ENCODE peak calls at places on chromosomes 1 and 21, in four cellular contexts. One of them, this sample, is unnamed.

GRCh38 chr1:63843884-63844283 is 70.1 kb downstream of the ROR1 start:
- DNase-seq in HL-60: no peak
- DNase-seq in GM12878: no peak
- DNase-seq in K562: no peak
- DNase-seq in this sample: no peak

GRCh38 chr1:48068216-48068615 is 71.0 kb upstream of the TRABD2B start:
- DNase-seq in GM12878: no peak
- DNase-seq in K562: no peak
- DNase-seq in HL-60: no peak
- DNase-seq in this sample: no peak

GRCh38 chr1:118338991-118339390 is 154.0 kb upstream of the SPAG17 start:
- DNase-seq in HL-60: no peak
- DNase-seq in GM12878: no peak
- DNase-seq in K562: no peak
- DNase-seq in this sample: no peak

GRCh38 chr1:28417441-28418277 is 48.1 kb downstream of the PHACTR4 start:
- DNase-seq in GM12878: no peak
- DNase-seq in K562: no peak
- DNase-seq in HL-60: peak
- DNase-seq in this sample: no peak

GRCh38 chr1:41768538-41768937 is 150.2 kb downstream of the HIVEP3 start:
- DNase-seq in K562: no peak
- DNase-seq in HL-60: peak
- DNase-seq in GM12878: no peak
- DNase-seq in this sample: no peak

GRCh38 chr1:34162852-34163766 is 1.9 kb downstream of the CSMD2 start:
- DNase-seq in K562: peak
- DNase-seq in HL-60: peak
- DNase-seq in GM12878: no peak
- DNase-seq in this sample: peak

GRCh38 chr1:185720633-185721272 is 13.4 kb upstream of the HMCN1 start:
- DNase-seq in GM12878: no peak
- DNase-seq in HL-60: no peak
- DNase-seq in K562: no peak
- DNase-seq in this sample: no peak

GRCh38 chr21:35090403-35090802 is 41.3 kb upstream of the RUNX1 start:
- DNase-seq in GM12878: no peak
- DNase-seq in HL-60: no peak
- DNase-seq in K562: no peak
- DNase-seq in this sample: no peak

GRCh38 chr1:29517251-29518080 is 281.1 kb downstream of the PTPRU start:
- DNase-seq in HL-60: no peak
- DNase-seq in K562: no peak
- DNase-seq in GM12878: no peak
- DNase-seq in this sample: no peak
- TF ChIP-seq SPI1 in HL-60: no peak
- TF ChIP-seq SPI1 in K562: no peak
- TF ChIP-seq SPI1 in GM12878: no peak
- TF ChIP-seq SPI1 in this sample: no peak

DNA sequence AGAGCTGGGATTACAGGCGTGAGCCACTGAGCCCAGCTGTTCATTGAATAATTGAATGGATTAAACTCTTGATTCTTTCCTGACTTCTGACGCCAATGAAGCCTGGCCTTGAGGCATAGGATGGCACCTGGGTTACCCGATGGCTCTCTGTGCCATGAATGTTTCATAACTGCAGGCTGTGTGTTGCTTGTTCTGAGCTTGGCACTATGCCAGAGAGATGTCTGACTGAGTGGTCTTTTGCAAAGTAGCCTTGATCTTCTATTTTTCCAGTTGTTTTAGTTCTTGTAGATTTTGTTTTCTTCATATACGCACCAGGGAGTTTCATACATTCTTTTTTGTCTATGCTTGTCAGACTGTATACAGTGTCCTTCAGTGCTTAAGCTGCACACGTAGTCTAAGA is 38.5 kb upstream of the AK4 start:
- DNase-seq in GM12878: no peak
- DNase-seq in K562: no peak
- DNase-seq in HL-60: no peak
- DNase-seq in this sample: no peak
- TF ChIP-seq POLR2AphosphoS5 in GM12878: no peak
- TF ChIP-seq POLR2AphosphoS5 in K562: no peak
- TF ChIP-seq POLR2AphosphoS5 in HL-60: no peak
- TF ChIP-seq POLR2AphosphoS5 in this sample: no peak

GRCh38 chr1:167631987-167632680 is 2.1 kb downstream of the RCSD1 start:
- DNase-seq in HL-60: peak
- DNase-seq in K562: no peak
- DNase-seq in GM12878: no peak
- DNase-seq in this sample: no peak
- TF ChIP-seq SPI1 in HL-60: no peak
- TF ChIP-seq SPI1 in K562: no peak
- TF ChIP-seq SPI1 in GM12878: no peak
- TF ChIP-seq SPI1 in this sample: peak

GRCh38 chr1:161480381-161481035 is 24.7 kb upstream of the FCGR2A start:
- DNase-seq in HL-60: no peak
- DNase-seq in K562: no peak
- DNase-seq in GM12878: no peak
- DNase-seq in this sample: no peak

GRCh38 chr1:161484613-161485012 is 20.6 kb upstream of the FCGR2A start:
- DNase-seq in GM12878: no peak
- DNase-seq in HL-60: peak
- DNase-seq in K562: peak
- DNase-seq in this sample: no peak

GRCh38 chr1:161482610-161483009 is 22.6 kb upstream of the FCGR2A start:
- DNase-seq in HL-60: no peak
- DNase-seq in K562: no peak
- DNase-seq in GM12878: no peak
- DNase-seq in this sample: no peak

GRCh38 chr1:161483361-161483760 is 21.9 kb upstream of the FCGR2A start:
- DNase-seq in HL-60: no peak
- DNase-seq in K562: peak
- DNase-seq in GM12878: no peak
- DNase-seq in this sample: no peak

GRCh38 chr1:161481624-161482392 is 23.4 kb upstream of the FCGR2A start:
- DNase-seq in HL-60: no peak
- DNase-seq in K562: no peak
- DNase-seq in GM12878: no peak
- DNase-seq in this sample: no peak
- TF ChIP-seq POLR2AphosphoS5 in HL-60: no peak
- TF ChIP-seq POLR2AphosphoS5 in K562: no peak
- TF ChIP-seq POLR2AphosphoS5 in GM12878: no peak
- TF ChIP-seq POLR2AphosphoS5 in this sample: no peak

DNA sequence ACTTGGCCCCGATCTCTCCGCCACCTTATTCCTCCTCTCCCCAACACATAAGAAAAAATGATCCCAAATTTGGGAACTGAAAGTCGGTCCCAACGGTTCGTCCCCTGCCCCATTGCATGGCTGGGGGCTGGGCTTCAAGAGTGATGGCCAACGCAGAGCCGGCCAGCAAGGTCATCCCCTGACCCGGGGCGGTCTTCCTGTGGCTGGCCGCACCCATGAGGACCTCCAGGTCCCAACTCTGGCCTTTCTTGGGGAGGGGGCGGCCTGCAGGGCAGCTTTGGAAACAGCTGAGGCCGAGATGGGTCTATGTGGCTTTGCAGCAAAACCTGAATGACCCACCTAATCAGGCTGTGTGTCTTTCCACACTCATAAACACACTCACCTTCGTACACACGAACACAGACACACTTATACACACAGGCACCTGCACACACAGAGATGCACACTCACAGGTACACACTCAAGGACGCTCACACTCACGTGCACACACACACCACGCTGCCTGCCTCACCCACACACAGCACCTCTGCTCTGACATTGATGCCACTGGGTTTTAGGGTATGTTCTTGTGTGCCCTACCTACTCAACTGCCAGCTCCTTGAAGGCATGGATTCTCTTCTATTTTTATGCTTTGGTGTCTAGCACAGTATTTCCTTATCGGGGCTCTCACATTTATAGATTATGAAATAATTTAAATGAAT is 562 bp downstream of the DYNLT5 start:
- DNase-seq in HL-60: no peak
- DNase-seq in GM12878: no peak
- DNase-seq in K562: no peak
- DNase-seq in this sample: no peak
- TF ChIP-seq SPI1 in HL-60: no peak
- TF ChIP-seq SPI1 in GM12878: no peak
- TF ChIP-seq SPI1 in K562: no peak
- TF ChIP-seq SPI1 in this sample: peak

GRCh38 chr1:215539803-215540575 is 27.1 kb upstream of the KCTD3 start:
- DNase-seq in GM12878: no peak
- DNase-seq in HL-60: no peak
- DNase-seq in K562: no peak
- DNase-seq in this sample: no peak
- TF ChIP-seq POLR2AphosphoS5 in GM12878: no peak
- TF ChIP-seq POLR2AphosphoS5 in HL-60: no peak
- TF ChIP-seq POLR2AphosphoS5 in K562: no peak
- TF ChIP-seq POLR2AphosphoS5 in this sample: no peak

GRCh38 chr1:237012361-237012760 is 8.1 kb upstream of the MT1HL1 start:
- DNase-seq in K562: no peak
- DNase-seq in HL-60: no peak
- DNase-seq in GM12878: no peak
- DNase-seq in this sample: no peak

GRCh38 chr1:237011432-237011831 is 7.2 kb upstream of the MT1HL1 start:
- DNase-seq in K562: no peak
- DNase-seq in HL-60: no peak
- DNase-seq in GM12878: no peak
- DNase-seq in this sample: no peak

GRCh38 chr1:237016626-237017025 is 12.4 kb upstream of the MT1HL1 start:
- DNase-seq in GM12878: no peak
- DNase-seq in K562: no peak
- DNase-seq in HL-60: no peak
- DNase-seq in this sample: no peak

GRCh38 chr1:237013608-237014007 is 9.4 kb upstream of the MT1HL1 start:
- DNase-seq in K562: no peak
- DNase-seq in GM12878: no peak
- DNase-seq in HL-60: no peak
- DNase-seq in this sample: no peak

DNA sequence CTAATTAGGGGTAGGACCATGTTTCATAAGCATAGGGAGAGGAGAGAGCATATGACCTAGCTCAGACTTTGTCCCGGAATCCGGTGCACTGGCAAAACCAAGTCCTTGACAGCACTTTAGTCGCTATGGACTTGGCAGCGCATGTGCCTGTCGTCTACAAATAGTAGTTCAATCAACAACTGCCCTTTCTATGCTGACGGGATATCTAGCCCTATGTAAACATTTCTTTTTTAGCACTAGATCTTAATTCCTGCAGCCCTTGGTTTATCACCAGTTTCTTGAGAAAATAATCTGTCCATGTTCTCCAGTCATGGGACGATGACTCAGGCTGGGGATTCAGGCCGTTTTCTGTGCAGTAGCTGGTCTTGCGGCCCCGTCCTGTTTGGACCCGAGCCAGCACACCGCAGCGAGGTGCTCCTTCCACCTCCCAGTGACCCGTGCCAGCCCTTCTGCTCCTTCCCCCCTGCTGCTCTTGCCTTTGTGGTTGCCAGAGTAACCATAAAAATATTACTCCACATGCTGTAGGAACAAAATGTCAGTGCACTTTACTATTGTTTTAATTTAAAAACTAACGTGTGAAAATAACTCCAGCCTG is 8.6 kb upstream of the MT1HL1 start:
- DNase-seq in HL-60: no peak
- DNase-seq in K562: peak
- DNase-seq in GM12878: no peak
- DNase-seq in this sample: no peak
- TF ChIP-seq SPI1 in HL-60: no peak
- TF ChIP-seq SPI1 in K562: no peak
- TF ChIP-seq SPI1 in GM12878: no peak
- TF ChIP-seq SPI1 in this sample: no peak

DNA sequence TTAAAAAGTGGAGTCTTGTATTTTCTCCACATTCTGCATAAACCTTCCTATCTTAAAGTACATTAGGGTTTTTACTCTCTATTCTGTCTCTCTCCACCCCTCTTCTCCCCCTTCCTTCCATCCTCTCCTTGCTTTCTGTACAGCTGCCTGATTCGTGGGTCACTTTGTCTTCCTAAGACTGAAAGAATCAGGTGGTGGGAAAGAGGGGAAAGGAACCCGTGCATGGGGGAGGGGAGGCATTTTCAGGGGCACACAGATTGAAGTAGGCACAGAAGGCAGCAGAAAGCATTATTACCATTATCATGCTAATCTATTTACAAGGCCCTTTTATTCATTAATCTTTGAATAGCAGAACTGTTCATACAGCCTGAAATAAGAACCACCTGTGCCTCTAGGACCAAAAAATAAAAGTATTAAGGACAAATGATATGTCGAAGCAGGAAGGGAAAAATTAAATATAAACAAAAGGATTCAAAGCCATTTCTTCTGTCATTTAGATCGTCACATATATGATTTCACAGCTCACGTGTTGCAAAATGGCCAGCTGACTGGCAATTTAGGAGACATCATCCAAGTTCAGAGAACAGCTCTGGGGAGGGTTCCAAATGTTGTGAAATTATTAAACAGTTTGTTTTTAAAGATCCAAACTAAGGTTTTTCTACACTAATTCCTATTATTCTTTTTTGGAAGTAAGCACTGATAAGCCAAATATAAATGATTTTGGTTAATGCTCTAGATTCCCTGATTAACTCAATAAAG is 154.6 kb downstream of the PBX1 start:
- DNase-seq in K562: no peak
- DNase-seq in GM12878: no peak
- DNase-seq in HL-60: no peak
- DNase-seq in this sample: no peak
- TF ChIP-seq POLR2AphosphoS5 in K562: no peak
- TF ChIP-seq POLR2AphosphoS5 in GM12878: no peak
- TF ChIP-seq POLR2AphosphoS5 in HL-60: no peak
- TF ChIP-seq POLR2AphosphoS5 in this sample: no peak